ENCODE peak calls at places on chromosomes 16 and 17, in seven cellular contexts. N, R, B, A, H, S and P are unnamed samples.

GRCh38 chr17:75371981-75372380 is 33.5 kb downstream of the GRB2 start:
- DNase-seq in A (no peak), S (no peak), N (no peak), H (no peak), B (no peak), R (no peak), P (no peak)

GRCh38 chr17:51590071-51590470 is 329.7 kb downstream of the UTP18 start:
- DNase-seq in A (no peak), H (no peak), B (no peak), R (no peak), S (no peak), N (no peak), P (no peak)

GRCh38 chr16:10728488-10728887 is 15.2 kb upstream of the NUBP1 start:
- DNase-seq in S (no peak), A (no peak), N (no peak), H (no peak), B (no peak), R (no peak), P (no peak)

GRCh38 chr16:85448557-85449194 is 164.4 kb upstream of the GSE1 start:
- DNase-seq in B (no peak), A (no peak), H (peak; percentile 74), S (peak; percentile 31), R (no peak), N (no peak), P (no peak)

GRCh38 chr17:73969956-73970355 is 233.5 kb upstream of the RPL38 start:
- DNase-seq in R (no peak), S (peak; percentile 35), B (no peak), A (no peak), N (no peak), H (no peak), P (no peak)

GRCh38 chr16:50591800-50592771 is 43.9 kb downstream of the NKD1 start:
- DNase-seq in H (no peak), R (no peak), S (no peak), A (no peak), B (no peak), N (peak; percentile 82), P (no peak)

GRCh38 chr16:85042126-85042525 is 14.5 kb downstream of the KIAA0513 start:
- DNase-seq in A (no peak), R (no peak), H (no peak), N (no peak), B (no peak), S (no peak), P (no peak)

GRCh38 chr16:22900863-22901262 is 86.9 kb downstream of the HS3ST2 start:
- DNase-seq in N (no peak), R (no peak), H (no peak), B (no peak), S (no peak), A (no peak), P (no peak)

GRCh38 chr16:5378531-5378930 is 280.9 kb upstream of the EEF2KMT start:
- DNase-seq in H (no peak), B (no peak), A (no peak), R (no peak), N (no peak), S (no peak), P (no peak)

GRCh38 chr17:49021095-49021767 is 24.0 kb downstream of the IGF2BP1 start:
- DNase-seq in R (no peak), S (no peak), H (no peak), N (no peak), A (no peak), B (no peak), P (no peak)

GRCh38 chr17:82236142-82236971 is 7.5 kb downstream of the SLC16A3 start:
- DNase-seq in A (no peak), H (peak; percentile 48), N (no peak), R (peak; percentile 37), B (no peak), S (peak; percentile 61), P (no peak)

GRCh38 chr17:82596316-82596715 is 51.9 kb downstream of the WDR45B start:
- DNase-seq in B (no peak), H (no peak), S (no peak), N (no peak), A (no peak), R (no peak), P (no peak)

GRCh38 chr16:15610369-15610871 is 32.5 kb downstream of the MARF1 start:
- DNase-seq in B (no peak), N (no peak), A (peak; percentile 7), R (no peak), S (peak; percentile 70), H (no peak), P (no peak)

GRCh38 chr17:79549111-79549915 is 61.5 kb downstream of the RBFOX3 start:
- DNase-seq in B (no peak), N (no peak), S (no peak), A (no peak), R (no peak), H (no peak), P (no peak)

GRCh38 chr17:76710863-76711611 is at the start of gene MXRA7:
- DNase-seq in B (no peak), N (peak; percentile 58), R (peak; percentile 66), S (peak; percentile 56), A (peak; percentile 37), H (peak; percentile 35), P (no peak)

GRCh38 chr16:57478396-57479024 is 7.8 kb downstream of the DOK4 start:
- DNase-seq in A (no peak), B (no peak), H (no peak), S (no peak), R (no peak), N (no peak), P (no peak)

GRCh38 chr16:57480127-57480753 is 6.1 kb downstream of the DOK4 start:
- DNase-seq in R (no peak), A (no peak), B (no peak), N (no peak), S (peak; percentile 29), H (no peak), P (peak; percentile 51)

GRCh38 chr16:57479043-57479421 is 7.3 kb downstream of the DOK4 start:
- DNase-seq in H (no peak), S (no peak), R (no peak), A (no peak), N (no peak), B (no peak), P (no peak)

GRCh38 chr16:57480754-57481230 is 5.5 kb downstream of the DOK4 start:
- DNase-seq in R (no peak), A (no peak), N (no peak), B (no peak), H (no peak), S (no peak), P (no peak)

GRCh38 chr16:57479422-57480126 is 6.7 kb downstream of the DOK4 start:
- DNase-seq in S (peak; percentile 67), A (no peak), R (peak; percentile 35), H (no peak), B (no peak), N (no peak), P (no peak)
- H3K4me3 ChIP-seq in S (peak overlapping the region; percentile 62), A (no peak overlapping the region), R (peak overlapping the region; percentile 34), H (no peak overlapping the region), B (peak overlapping the region; percentile 45), N (peak overlapping the region; percentile 4), P (peak overlapping the region; percentile 48)

GRCh38 chr17:39838784-39839183 is 25.3 kb downstream of the IKZF3 start:
- DNase-seq in A (no peak), S (no peak), H (no peak), R (no peak), N (no peak), B (no peak), P (no peak)

GRCh38 chr17:39836117-39836516 is 28.0 kb downstream of the IKZF3 start:
- DNase-seq in A (no peak), S (no peak), R (no peak), H (no peak), B (no peak), N (no peak), P (no peak)

GRCh38 chr17:39834017-39834416 is 30.1 kb downstream of the IKZF3 start:
- DNase-seq in N (no peak), A (no peak), R (no peak), S (no peak), B (no peak), H (no peak), P (no peak)

GRCh38 chr17:39838057-39838456 is 26.1 kb downstream of the IKZF3 start:
- DNase-seq in A (no peak), R (no peak), H (no peak), N (no peak), S (no peak), B (no peak), P (no peak)

DNA sequence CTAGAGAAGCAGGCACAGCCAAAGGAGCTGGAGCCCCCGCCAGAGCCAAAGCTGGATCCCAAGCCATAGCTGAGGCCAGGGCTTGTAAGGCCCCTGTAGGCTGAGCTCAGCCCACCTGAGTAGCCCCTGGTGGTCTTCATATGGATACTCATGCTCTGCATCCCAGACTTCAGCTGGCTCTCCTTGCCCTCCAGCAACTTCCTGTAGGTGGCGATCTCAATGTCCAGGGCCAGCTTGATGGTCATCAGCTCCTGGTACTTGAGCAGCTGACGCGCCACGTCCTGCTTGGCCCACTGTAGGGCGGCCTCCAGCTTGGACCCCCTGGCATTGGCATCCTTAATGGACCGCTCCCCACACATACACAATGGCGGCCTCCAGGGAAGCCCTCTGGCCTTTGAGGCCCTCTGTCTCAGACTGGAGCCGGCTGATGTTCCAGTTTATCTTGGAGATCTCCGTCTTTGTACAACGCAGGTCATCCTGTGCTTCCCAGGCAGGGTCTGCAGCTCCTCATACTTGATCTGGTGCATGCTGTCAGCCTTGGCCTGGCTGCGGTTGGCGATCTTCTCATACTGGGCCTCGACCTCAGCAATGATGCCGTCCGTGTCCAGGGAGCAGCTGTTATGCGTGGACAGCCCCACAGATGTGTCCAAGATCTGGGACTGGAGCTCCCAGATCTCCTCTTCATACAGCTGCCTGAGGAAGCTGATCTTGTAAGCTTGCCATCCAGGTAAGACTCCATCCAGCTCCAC is 28.9 kb downstream of the IKZF3 start:
- DNase-seq in B (no peak), N (no peak), A (no peak), S (no peak), H (no peak), R (no peak), P (no peak)
- TF ChIP-seq CTCF in B (no peak), N (no peak), A (no peak), S (no peak), H (peak; percentile 24), R (no peak), P (no peak)

GRCh38 chr16:88754912-88755744 is 29.9 kb downstream of the PIEZO1 start:
- DNase-seq in R (peak; percentile 85), N (peak; percentile 42), A (peak; percentile 73), S (peak; percentile 61), H (no peak), B (no peak), P (no peak)
- H3K4me3 ChIP-seq in R (no peak overlapping the region), N (no peak overlapping the region), A (no peak overlapping the region), S (no peak overlapping the region), H (no peak overlapping the region), B (no peak overlapping the region), P (no peak overlapping the region)

GRCh38 chr17:57440522-57441269 is 184.4 kb downstream of the MSI2 start:
- DNase-seq in N (peak; percentile 60), A (peak; percentile 76), H (no peak), R (peak; percentile 89), B (no peak), S (peak; percentile 91), P (peak; percentile 82)
- TF ChIP-seq CTCF in N (peak; percentile 13), A (peak; percentile 16), H (no peak), R (peak; percentile 54), B (no peak), S (peak; percentile 35), P (peak; percentile 67)